ENCODE peak calls at places on chromosomes 3 and 15, in five cellular contexts. N is GM23338, A is psoas muscle, Q is astrocyte, O is prostate gland. R is an unnamed sample. For H3K4me1, the result is how much of the 10 kb centered on the place peaks cover.

GRCh38 chr15:99564221-99565030 is 1.4 kb upstream of the MEF2A start:
- DNase-seq in N (no peak), A (no peak), O (peak), Q (peak), R (peak)

GRCh38 chr15:90004671-90005070 is 3.5 kb downstream of the ZNF710 start:
- DNase-seq in Q (peak), N (no peak), O (no peak), A (peak), R (peak)

GRCh38 chr3:144294659-144295538 is 323.3 kb downstream of the DIPK2A start:
- DNase-seq in Q (no peak), O (no peak), N (no peak), A (no peak), R (no peak)

GRCh38 chr15:49044761-49045571 is 1.3 kb downstream of the SECISBP2L start:
- DNase-seq in N (no peak), Q (peak), A (no peak), O (no peak), R (no peak)

GRCh38 chr3:110026421-110026820 is 689.1 kb upstream of the DPPA4 start:
- DNase-seq in Q (no peak), A (no peak), O (no peak), N (no peak), R (no peak)

GRCh38 chr3:186421946-186422345 is 59.9 kb upstream of the DGKG start:
- DNase-seq in N (no peak), A (no peak), Q (no peak), O (no peak), R (no peak)

GRCh38 chr3:3102751-3103150 is 7.4 kb downstream of the IL5RA start:
- DNase-seq in A (no peak), O (no peak), N (no peak), Q (no peak), R (no peak)

GRCh38 chr3:41418961-41419691 is 219.8 kb downstream of the CTNNB1 start:
- DNase-seq in N (peak), A (no peak), O (no peak), Q (peak), R (no peak)

GRCh38 chr15:85118581-85118980 is 136.9 kb downstream of the PDE8A start:
- DNase-seq in A (no peak), N (no peak), Q (no peak), O (no peak), R (no peak)

GRCh38 chr3:3200632-3201212 is 21.2 kb upstream of the CRBN start:
- DNase-seq in O (peak), Q (peak), N (peak), A (no peak), R (no peak)

GRCh38 chr3:38524141-38524739 is 28.1 kb downstream of the EXOG start:
- DNase-seq in N (no peak), A (no peak), Q (peak), O (no peak), R (no peak)

GRCh38 chr3:134362221-134362620 is 12.0 kb downstream of the AMOTL2 start:
- DNase-seq in O (no peak), N (no peak), A (no peak), Q (no peak), R (no peak)

GRCh38 chr3:119181765-119182164 is 8.4 kb downstream of the UPK1B start:
- DNase-seq in O (no peak), Q (peak), N (peak), A (no peak), R (no peak)

GRCh38 chr15:72473670-72474465 is at the start of gene ARIH1:
- DNase-seq in A (peak), N (peak), Q (peak), O (peak), R (peak)

GRCh38 chr15:67048281-67049279 is 16.8 kb upstream of the SMAD3 start:
- DNase-seq in N (no peak), A (no peak), Q (peak), O (peak), R (peak)

GRCh38 chr3:146189519-146190173 is 28.7 kb upstream of the PLOD2 start:
- DNase-seq in O (no peak), N (peak), Q (no peak), A (no peak), R (no peak)

GRCh38 chr3:58597770-58598310 is 20.6 kb upstream of the FAM107A start:
- DNase-seq in O (no peak), A (no peak), Q (no peak), N (no peak), R (no peak)

GRCh38 chr15:70611286-70611685 is 152.1 kb downstream of the UACA start:
- DNase-seq in Q (no peak), A (no peak), N (no peak), O (no peak), R (no peak)

GRCh38 chr3:130894130-130894872 is 417 bp downstream of the ATP2C1 start:
- DNase-seq in O (peak), A (peak), N (peak), Q (peak), R (peak)

GRCh38 chr15:83732770-83733169 is 78.8 kb downstream of the ADAMTSL3 start:
- DNase-seq in Q (no peak), N (no peak), O (no peak), A (no peak), R (no peak)

GRCh38 chr3:5197022-5197421 is 9.5 kb downstream of the EDEM1 start:
- DNase-seq in N (no peak), Q (peak), A (no peak), O (no peak), R (no peak)

GRCh38 chr3:5195605-5196004 is 8.1 kb downstream of the EDEM1 start:
- DNase-seq in N (no peak), O (no peak), Q (peak), A (no peak), R (peak)

GRCh38 chr3:5197470-5198312 is 10.2 kb downstream of the EDEM1 start:
- DNase-seq in N (peak), Q (peak), A (no peak), O (no peak), R (no peak)

GRCh38 chr3:5198986-5199731 is 11.7 kb downstream of the EDEM1 start:
- DNase-seq in Q (no peak), O (no peak), A (no peak), N (no peak), R (no peak)

DNA sequence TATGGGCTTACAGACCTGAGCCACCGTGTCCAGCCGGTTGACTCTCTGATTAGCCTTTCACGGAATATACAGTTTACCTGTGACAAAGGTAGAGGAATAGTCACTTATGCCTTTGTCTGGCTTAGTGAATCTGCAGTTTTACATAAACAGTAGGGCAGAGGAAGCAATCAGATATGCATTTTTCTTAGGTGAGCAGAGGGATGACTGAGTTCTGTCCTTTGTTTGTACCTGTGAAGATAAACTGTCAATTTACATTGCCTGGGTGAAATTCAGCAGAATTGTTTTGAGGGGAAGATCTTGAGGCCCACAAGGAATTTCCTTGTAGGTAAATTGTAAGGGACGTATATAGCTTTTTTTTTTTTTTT is 10.8 kb downstream of the EDEM1 start:
- DNase-seq in N (no peak), Q (no peak), O (no peak), A (no peak), R (no peak)
- H3K4me1 ChIP-seq in N (under half), Q (under half), O (under half), A (under half), R (under half)

DNA sequence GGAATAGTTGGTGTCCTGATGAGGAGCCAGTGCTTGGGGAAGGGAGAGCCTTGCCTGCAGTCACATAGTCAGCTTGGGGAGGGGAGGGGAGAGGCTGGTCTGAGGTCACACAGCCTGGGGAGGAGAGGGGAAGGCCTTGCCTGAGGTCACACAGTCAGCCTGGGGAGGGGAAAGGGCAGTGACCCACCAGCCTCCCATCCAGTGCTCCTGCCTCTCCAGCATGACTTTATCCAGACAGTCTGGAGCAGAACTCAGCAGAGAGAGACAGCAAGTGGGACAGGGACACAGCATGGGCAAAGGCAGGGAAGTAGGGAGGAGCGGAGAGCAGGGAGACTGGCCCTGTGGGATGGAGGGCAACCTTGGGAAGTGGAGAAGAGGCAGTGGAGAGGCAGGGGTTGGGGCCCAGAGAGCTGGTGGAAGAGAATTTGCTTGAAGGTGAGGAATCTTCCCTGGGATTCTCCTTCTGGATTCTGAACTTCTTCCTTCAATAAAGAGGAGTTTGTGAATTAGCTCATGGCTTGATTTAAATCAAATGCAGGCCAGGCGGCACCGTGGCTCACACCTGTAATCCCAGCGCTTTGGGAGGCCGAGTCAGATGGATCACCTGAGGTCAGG is 64.5 kb downstream of the CORO2B start:
- DNase-seq in A (no peak), N (no peak), O (no peak), Q (no peak), R (no peak)
- H3K27ac ChIP-seq in A (no peak), N (no peak), O (no peak), Q (peak), R (no peak)

DNA sequence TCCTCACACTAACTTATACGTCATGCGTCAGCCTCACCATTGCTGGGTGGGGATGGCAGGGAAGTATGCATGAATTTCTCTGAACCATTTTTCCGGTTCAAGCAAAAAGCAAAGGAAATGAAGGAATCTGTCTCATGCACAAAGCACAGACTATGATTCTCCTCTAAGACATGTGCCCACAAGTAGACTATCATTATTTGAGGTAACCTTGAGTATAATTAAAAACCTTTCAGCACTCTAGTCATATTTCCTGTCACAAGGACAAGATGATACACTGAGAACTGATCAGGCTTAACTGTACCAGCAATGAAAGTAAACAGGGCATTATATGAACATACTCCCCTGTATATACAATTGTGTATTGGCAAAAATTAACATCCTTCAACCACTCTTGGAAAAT is 56.7 kb upstream of the TSC22D2 start:
- DNase-seq in N (no peak), A (no peak), Q (no peak), O (no peak), R (no peak)
- H3K4me1 ChIP-seq in N (under half), A (under half), Q (under half), O (under half), R (under half)

GRCh38 chr3:52520716-52521487 is 12.8 kb downstream of the NT5DC2 start:
- DNase-seq in Q (no peak), N (no peak), A (peak), O (no peak), R (no peak)
- H3K27ac ChIP-seq in Q (no peak), N (no peak), A (no peak), O (no peak), R (no peak)

GRCh38 chr15:58553365-58553918 is 121.7 kb downstream of the LIPC start:
- DNase-seq in N (no peak), O (no peak), A (no peak), Q (no peak), R (no peak)
- H3K4me1 ChIP-seq in N (under half), O (under half), A (under half), Q (under half), R (under half)

GRCh38 chr15:78950343-78950742 is 5.5 kb upstream of the CTSH start:
- DNase-seq in A (no peak), O (no peak), Q (no peak), N (no peak), R (no peak)
- H3K27ac ChIP-seq in A (no peak), O (no peak), Q (no peak), N (no peak), R (no peak)

R was measured in left lung.